ENCODE peak calls at places on chromosome 5, in eight cellular contexts. One of them, this sample, is unnamed.
A peak's percentile ranks its signal among the peaks of the same experiment; 100 is the strongest.

GRCh38 chr5:58378613-58379385 is 81.1 kb downstream of the PLK2 start:
- DNase-seq in fibroblast of mammary gland: no peak
- DNase-seq in heart left ventricle: no peak
- DNase-seq in RWPE2: no peak
- DNase-seq in astrocyte of the spinal cord: no peak
- DNase-seq in adrenal gland: no peak
- DNase-seq in PC-3: no peak
- DNase-seq in A549: no peak
- DNase-seq in this sample: no peak

GRCh38 chr5:52787600-52788504 is at the start of the genes ITGA1 and PELO:
- DNase-seq in adrenal gland: peak; percentile 86
- DNase-seq in PC-3: peak; percentile 62
- DNase-seq in RWPE2: peak; percentile 79
- DNase-seq in fibroblast of mammary gland: peak; percentile 76
- DNase-seq in A549: peak; percentile 68
- DNase-seq in heart left ventricle: peak; percentile 86
- DNase-seq in astrocyte of the spinal cord: peak; percentile 75
- DNase-seq in this sample: peak; percentile 63

GRCh38 chr5:173729079-173729765 is 112.8 kb upstream of the BOD1 start:
- DNase-seq in fibroblast of mammary gland: no peak
- DNase-seq in heart left ventricle: no peak
- DNase-seq in RWPE2: no peak
- DNase-seq in PC-3: no peak
- DNase-seq in astrocyte of the spinal cord: no peak
- DNase-seq in adrenal gland: no peak
- DNase-seq in A549: no peak
- DNase-seq in this sample: no peak

GRCh38 chr5:132019857-132020555 is 8.5 kb upstream of the ACSL6 start:
- DNase-seq in adrenal gland: no peak
- DNase-seq in RWPE2: no peak
- DNase-seq in fibroblast of mammary gland: no peak
- DNase-seq in A549: no peak
- DNase-seq in heart left ventricle: no peak
- DNase-seq in astrocyte of the spinal cord: no peak
- DNase-seq in PC-3: no peak
- DNase-seq in this sample: no peak

GRCh38 chr5:151646334-151646733 is 40.4 kb downstream of the SPARC start:
- DNase-seq in PC-3: peak; percentile 35
- DNase-seq in RWPE2: peak; percentile 50
- DNase-seq in fibroblast of mammary gland: no peak
- DNase-seq in heart left ventricle: no peak
- DNase-seq in adrenal gland: no peak
- DNase-seq in A549: no peak
- DNase-seq in astrocyte of the spinal cord: no peak
- DNase-seq in this sample: peak; percentile 69

GRCh38 chr5:13664377-13664776 is 280.1 kb downstream of the DNAH5 start:
- DNase-seq in fibroblast of mammary gland: peak; percentile 92
- DNase-seq in astrocyte of the spinal cord: peak; percentile 90
- DNase-seq in RWPE2: peak; percentile 80
- DNase-seq in PC-3: peak; percentile 96
- DNase-seq in A549: no peak
- DNase-seq in heart left ventricle: no peak
- DNase-seq in adrenal gland: no peak
- DNase-seq in this sample: peak; percentile 94

GRCh38 chr5:60997721-60998120 is 52.7 kb downstream of the NDUFAF2 start:
- DNase-seq in adrenal gland: no peak
- DNase-seq in astrocyte of the spinal cord: no peak
- DNase-seq in heart left ventricle: no peak
- DNase-seq in fibroblast of mammary gland: no peak
- DNase-seq in A549: no peak
- DNase-seq in PC-3: no peak
- DNase-seq in RWPE2: no peak
- DNase-seq in this sample: no peak

GRCh38 chr5:14669415-14669814 is 4.9 kb downstream of the OTULIN start:
- DNase-seq in RWPE2: no peak
- DNase-seq in adrenal gland: no peak
- DNase-seq in fibroblast of mammary gland: no peak
- DNase-seq in PC-3: no peak
- DNase-seq in astrocyte of the spinal cord: no peak
- DNase-seq in A549: no peak
- DNase-seq in heart left ventricle: no peak
- DNase-seq in this sample: no peak

DNA sequence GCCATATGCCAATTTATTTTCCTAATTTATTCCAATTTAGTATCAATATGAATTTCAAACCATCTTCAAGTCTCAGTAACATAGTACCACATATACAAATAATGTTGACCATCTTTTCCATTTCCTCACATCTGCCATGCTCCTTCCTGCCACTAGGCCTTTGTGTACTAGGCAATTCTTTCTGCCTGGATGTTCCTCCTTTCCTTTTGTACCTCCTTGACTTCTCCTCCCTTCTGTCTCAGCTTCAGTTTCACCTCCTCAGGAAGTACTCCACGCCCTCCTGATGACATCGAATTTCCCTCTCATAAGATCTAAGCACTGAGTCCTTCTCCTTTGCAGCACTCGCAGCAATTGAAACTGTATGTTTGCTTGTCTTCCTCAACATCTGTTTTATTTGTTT is 53.9 kb downstream of the MEF2C start:
- DNase-seq in heart left ventricle: peak; percentile 47
- DNase-seq in fibroblast of mammary gland: no peak
- DNase-seq in PC-3: peak; percentile 7
- DNase-seq in adrenal gland: peak; percentile 14
- DNase-seq in RWPE2: no peak
- DNase-seq in A549: no peak
- DNase-seq in astrocyte of the spinal cord: no peak
- DNase-seq in this sample: no peak
- H3K4me3 ChIP-seq in heart left ventricle: no peak overlapping the region
- H3K4me3 ChIP-seq in fibroblast of mammary gland: no peak overlapping the region
- H3K4me3 ChIP-seq in PC-3: no peak overlapping the region
- H3K4me3 ChIP-seq in adrenal gland: no peak overlapping the region
- H3K4me3 ChIP-seq in RWPE2: no peak overlapping the region
- H3K4me3 ChIP-seq in A549: no peak overlapping the region
- H3K4me3 ChIP-seq in astrocyte of the spinal cord: no peak overlapping the region
- H3K4me3 ChIP-seq in this sample: no peak overlapping the region

GRCh38 chr5:154653418-154653763 is 101.8 kb upstream of the LARP1 start:
- DNase-seq in RWPE2: no peak
- DNase-seq in heart left ventricle: no peak
- DNase-seq in PC-3: no peak
- DNase-seq in astrocyte of the spinal cord: no peak
- DNase-seq in A549: no peak
- DNase-seq in adrenal gland: no peak
- DNase-seq in fibroblast of mammary gland: no peak
- DNase-seq in this sample: no peak
- TF ChIP-seq CTCF in RWPE2: no peak
- TF ChIP-seq CTCF in heart left ventricle: no peak
- TF ChIP-seq CTCF in PC-3: no peak
- TF ChIP-seq CTCF in astrocyte of the spinal cord: no peak
- TF ChIP-seq CTCF in A549: no peak
- TF ChIP-seq CTCF in adrenal gland: no peak
- TF ChIP-seq CTCF in fibroblast of mammary gland: no peak
- TF ChIP-seq CTCF in this sample: no peak

DNA sequence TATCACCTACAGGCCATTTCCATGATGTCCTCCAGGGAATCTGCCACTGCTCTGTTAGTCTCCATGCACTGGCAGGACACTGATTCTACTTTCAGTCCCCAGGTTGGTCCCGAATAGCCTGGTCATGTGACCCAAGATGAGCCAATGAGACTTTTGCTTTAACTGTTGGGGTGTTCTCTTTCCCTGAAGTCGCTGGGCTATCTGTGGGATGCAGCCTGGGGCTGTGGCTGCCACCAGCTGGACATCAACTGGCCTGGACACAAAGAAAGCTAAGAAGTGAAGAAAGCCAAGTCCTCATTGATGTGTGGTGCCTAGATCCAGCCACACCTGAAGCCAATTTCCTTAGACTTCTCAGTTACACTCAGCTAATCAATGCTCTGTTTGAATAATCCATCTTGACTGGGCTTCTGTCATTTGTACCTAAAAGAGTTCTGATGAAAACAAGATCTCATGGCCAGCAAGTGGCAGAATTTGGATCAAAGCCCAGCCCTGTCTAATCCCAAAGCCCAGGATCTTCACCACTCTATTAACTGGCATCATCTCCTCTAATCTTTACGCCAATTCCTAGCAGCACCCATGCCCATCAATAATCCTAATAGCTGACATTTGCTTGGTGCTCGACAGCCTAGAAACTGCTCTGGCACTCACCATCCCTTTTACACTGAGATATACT is 37.1 kb downstream of the SH3PXD2B start:
- DNase-seq in RWPE2: no peak
- DNase-seq in PC-3: no peak
- DNase-seq in astrocyte of the spinal cord: no peak
- DNase-seq in fibroblast of mammary gland: no peak
- DNase-seq in A549: no peak
- DNase-seq in adrenal gland: peak; percentile 75
- DNase-seq in heart left ventricle: no peak
- DNase-seq in this sample: no peak
- H3K4me3 ChIP-seq in RWPE2: no peak overlapping the region
- H3K4me3 ChIP-seq in PC-3: no peak overlapping the region
- H3K4me3 ChIP-seq in astrocyte of the spinal cord: no peak overlapping the region
- H3K4me3 ChIP-seq in fibroblast of mammary gland: no peak overlapping the region
- H3K4me3 ChIP-seq in A549: no peak overlapping the region
- H3K4me3 ChIP-seq in adrenal gland: no peak overlapping the region
- H3K4me3 ChIP-seq in heart left ventricle: no peak overlapping the region
- H3K4me3 ChIP-seq in this sample: no peak overlapping the region

DNA sequence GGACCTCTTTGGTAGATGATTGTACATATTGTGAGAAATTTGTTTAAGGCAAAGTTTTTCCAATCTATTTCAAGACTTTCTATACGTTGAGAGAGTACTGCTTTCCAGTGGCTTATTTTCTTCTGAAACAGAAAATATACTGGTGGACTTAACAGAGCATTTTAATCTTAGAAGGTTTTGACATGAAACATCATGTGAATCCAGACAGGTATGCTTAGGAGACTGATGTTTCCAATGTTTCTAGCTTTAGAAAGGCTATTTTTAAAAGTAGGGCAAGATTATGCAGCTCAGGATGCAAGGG is 71.0 kb downstream of the PIK3R1 start:
- DNase-seq in adrenal gland: no peak
- DNase-seq in PC-3: no peak
- DNase-seq in A549: no peak
- DNase-seq in astrocyte of the spinal cord: no peak
- DNase-seq in fibroblast of mammary gland: no peak
- DNase-seq in heart left ventricle: no peak
- DNase-seq in RWPE2: no peak
- DNase-seq in this sample: no peak
- TF ChIP-seq CTCF in adrenal gland: no peak
- TF ChIP-seq CTCF in PC-3: no peak
- TF ChIP-seq CTCF in A549: no peak
- TF ChIP-seq CTCF in astrocyte of the spinal cord: no peak
- TF ChIP-seq CTCF in fibroblast of mammary gland: no peak
- TF ChIP-seq CTCF in heart left ventricle: no peak
- TF ChIP-seq CTCF in RWPE2: peak; percentile 71
- TF ChIP-seq CTCF in this sample: no peak

DNA sequence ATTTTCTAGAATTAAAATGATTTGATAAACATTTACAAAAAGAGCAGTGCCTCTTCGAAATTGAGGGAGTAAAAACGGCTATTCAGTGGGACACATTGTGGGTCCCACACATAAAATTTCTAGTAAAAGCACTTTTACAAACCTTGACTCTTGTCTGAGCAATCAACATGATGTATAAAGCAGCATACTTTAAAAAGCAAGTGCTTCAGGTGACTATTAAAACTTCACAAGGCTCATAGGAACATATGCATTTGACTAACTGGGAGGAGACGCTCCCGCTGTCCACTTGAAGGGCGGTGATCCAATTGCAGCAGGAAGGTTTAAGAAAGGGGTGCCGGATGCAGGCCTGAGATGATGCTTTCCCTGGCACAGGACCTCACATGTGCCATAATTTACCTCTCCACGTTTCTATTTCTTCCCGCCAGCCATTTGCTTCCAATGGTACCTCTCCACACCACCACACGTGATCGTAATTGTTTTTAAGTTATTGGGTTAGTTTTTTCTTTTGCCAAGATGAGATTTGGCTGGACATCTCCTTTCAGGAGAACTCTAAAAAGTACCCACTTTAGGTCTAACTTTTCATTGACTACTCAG is 1.8 kb downstream of the MCTP1 start:
- DNase-seq in fibroblast of mammary gland: no peak
- DNase-seq in adrenal gland: no peak
- DNase-seq in A549: no peak
- DNase-seq in PC-3: no peak
- DNase-seq in heart left ventricle: no peak
- DNase-seq in RWPE2: no peak
- DNase-seq in astrocyte of the spinal cord: no peak
- DNase-seq in this sample: no peak
- H3K4me3 ChIP-seq in fibroblast of mammary gland: no peak overlapping the region
- H3K4me3 ChIP-seq in adrenal gland: no peak overlapping the region
- H3K4me3 ChIP-seq in A549: peak overlapping the region; percentile 82
- H3K4me3 ChIP-seq in PC-3: peak overlapping the region; percentile 71
- H3K4me3 ChIP-seq in heart left ventricle: peak overlapping the region; percentile 66
- H3K4me3 ChIP-seq in RWPE2: no peak overlapping the region
- H3K4me3 ChIP-seq in astrocyte of the spinal cord: no peak overlapping the region
- H3K4me3 ChIP-seq in this sample: no peak overlapping the region

This sample was measured in epithelial cell of esophagus.